ENCODE peak calls at places on chromosomes 7 and 10, in nine cellular contexts. M is cardiac fibroblast, F is fibroblast of villous mesenchyme, V is GM20000, K is neural crest cell, O is cardiac muscle cell, Z is uterus, U is SK-N-SH, A is HFFc6. R is an unnamed sample.

GRCh38 chr10:20237091-20237570 is 420.9 kb downstream of the PLXDC2 start:
- DNase-seq in M (no peak), F (no peak), V (no peak), K (no peak), O (no peak), Z (no peak), U (no peak), A (no peak), R (no peak)

GRCh38 chr10:110273474-110273873 is 31.2 kb downstream of the SMNDC1 start:
- DNase-seq in M (peak), F (peak), V (peak), K (no peak), O (no peak), Z (peak), U (no peak), A (peak), R (no peak)

GRCh38 chr7:90896458-90896857 is 300.3 kb downstream of the CDK14 start:
- DNase-seq in M (peak), F (peak), V (no peak), K (no peak), O (no peak), Z (no peak), U (no peak), A (no peak), R (no peak)

GRCh38 chr7:128701062-128701785 is 29.1 kb downstream of the GARIN1A start:
- DNase-seq in M (no peak), F (no peak), V (no peak), K (no peak), O (no peak), Z (no peak), U (no peak), A (no peak), R (no peak)

GRCh38 chr7:2715341-2716231 is 27.6 kb downstream of the AMZ1 start:
- DNase-seq in M (no peak), F (peak), V (peak), K (no peak), O (peak), Z (no peak), U (no peak), A (peak), R (peak)

GRCh38 chr10:118343115-118343514 is 991 bp upstream of the FAM204A start:
- DNase-seq in M (peak), F (no peak), V (no peak), K (no peak), O (no peak), Z (no peak), U (no peak), A (peak), R (no peak)

GRCh38 chr10:68364101-68364886 is 31.6 kb upstream of the PBLD start:
- DNase-seq in M (no peak), F (peak), V (no peak), K (no peak), O (no peak), Z (no peak), U (no peak), A (no peak), R (no peak)

GRCh38 chr7:16084370-16084769 is 337.0 kb downstream of the CRPPA start:
- DNase-seq in M (peak), F (no peak), V (no peak), K (no peak), O (no peak), Z (no peak), U (no peak), A (no peak), R (no peak)

GRCh38 chr7:106717997-106718871 is 57.3 kb upstream of the CCDC71L start:
- DNase-seq in M (peak), F (peak), V (peak), K (no peak), O (no peak), Z (no peak), U (peak), A (peak), R (peak)

GRCh38 chr7:19677201-19677600 is 31.6 kb downstream of the POLR1F start:
- DNase-seq in M (no peak), F (peak), V (no peak), K (no peak), O (no peak), Z (no peak), U (no peak), A (no peak), R (no peak)

GRCh38 chr7:29039747-29040569 is 81.8 kb upstream of the TRIL start:
- DNase-seq in M (peak), F (peak), V (no peak), K (no peak), O (no peak), Z (no peak), U (no peak), A (no peak), R (no peak)

GRCh38 chr10:131845505-131846223 is 55.1 kb upstream of the PPP2R2D start:
- DNase-seq in M (no peak), F (no peak), V (no peak), K (no peak), O (no peak), Z (no peak), U (no peak), A (no peak), R (no peak)

GRCh38 chr10:66980276-66980675 is 54.4 kb downstream of the LRRTM3 start:
- DNase-seq in M (no peak), F (no peak), V (no peak), K (no peak), O (no peak), Z (no peak), U (no peak), A (no peak), R (no peak)

GRCh38 chr7:24052572-24053223 is 231.3 kb upstream of the NPY start:
- DNase-seq in M (peak), F (peak), V (no peak), K (no peak), O (no peak), Z (no peak), U (no peak), A (peak), R (no peak)

GRCh38 chr7:3893151-3893788 is 592.2 kb downstream of the SDK1 start:
- DNase-seq in M (no peak), F (no peak), V (no peak), K (no peak), O (no peak), Z (no peak), U (no peak), A (no peak), R (no peak)

GRCh38 chr10:122509323-122509722 is 48.0 kb downstream of the HTRA1 start:
- DNase-seq in M (no peak), F (no peak), V (no peak), K (no peak), O (no peak), Z (no peak), U (no peak), A (no peak), R (no peak)

GRCh38 chr10:59601985-59602384 is 107.7 kb downstream of the SLC16A9 start:
- DNase-seq in M (no peak), F (no peak), V (no peak), K (no peak), O (no peak), Z (no peak), U (no peak), A (no peak), R (no peak)

GRCh38 chr7:115289966-115290365 is 368.1 kb downstream of the MDFIC start:
- DNase-seq in M (peak), F (no peak), V (no peak), K (no peak), O (no peak), Z (no peak), U (no peak), A (peak), R (no peak)

GRCh38 chr7:80783688-80784327 is 135.0 kb downstream of the SEMA3C start:
- DNase-seq in M (peak), F (no peak), V (no peak), K (no peak), O (no peak), Z (no peak), U (no peak), A (peak), R (no peak)
- TF ChIP-seq CTCF in M (no peak), F (no peak), V (no peak), K (no peak), O (no peak), Z (no peak), U (no peak), A (no peak), R (no peak)

DNA sequence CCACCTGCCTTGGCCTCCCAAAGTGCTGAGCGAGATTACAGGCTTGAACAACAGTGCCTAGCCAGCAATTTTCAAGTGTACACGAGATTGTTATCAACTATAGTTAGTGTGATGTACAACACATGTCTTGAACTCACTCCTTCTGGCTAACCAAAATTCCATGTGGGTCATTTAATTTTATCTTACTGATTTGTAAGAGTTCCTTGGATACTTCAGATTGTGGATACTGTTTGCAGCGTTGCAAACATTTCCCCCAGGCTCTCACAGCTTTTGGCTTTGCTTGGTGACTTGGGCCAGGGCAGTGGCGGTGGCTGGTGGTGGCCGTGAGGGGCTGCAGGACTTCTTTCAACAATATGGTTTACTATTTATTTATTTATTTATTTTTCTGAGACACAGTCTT is 8.5 kb upstream of the TMEM270 start:
- DNase-seq in M (no peak), F (peak), V (no peak), K (no peak), O (no peak), Z (no peak), U (no peak), A (no peak), R (no peak)
- TF ChIP-seq CTCF in M (no peak), F (no peak), V (no peak), K (no peak), O (no peak), Z (no peak), U (no peak), A (peak), R (no peak)

DNA sequence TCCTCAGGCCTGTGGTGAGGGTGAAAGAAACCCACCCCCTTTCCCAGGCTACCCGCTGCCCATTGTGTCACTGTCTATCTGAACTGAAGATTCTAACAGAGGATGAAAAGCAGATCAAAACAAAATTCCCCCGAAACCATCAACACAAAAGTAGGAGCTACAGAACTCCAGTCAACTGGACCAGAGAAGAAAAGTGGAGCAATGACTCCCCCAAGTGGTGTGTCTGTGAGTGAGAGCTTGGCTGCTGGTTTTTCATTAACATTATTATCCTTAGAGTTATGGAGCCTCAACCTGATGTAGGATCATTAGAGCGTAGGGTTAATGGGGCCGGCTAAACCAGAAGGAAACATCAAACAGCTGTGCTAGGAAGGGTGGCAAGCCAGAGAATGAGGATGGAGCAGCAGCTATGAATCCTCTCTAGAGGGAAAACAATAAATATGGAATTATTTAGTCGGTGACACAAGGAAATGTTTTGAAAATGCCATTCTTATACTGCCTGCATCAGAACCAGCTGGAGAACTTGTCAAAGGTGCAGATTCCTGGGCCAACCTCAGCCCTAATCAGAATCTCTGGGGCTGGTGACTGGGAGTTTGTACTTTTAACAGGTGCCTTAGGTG is 38.3 kb downstream of the AKR1B1 start:
- DNase-seq in M (peak), F (peak), V (peak), K (peak), O (peak), Z (no peak), U (peak), A (peak), R (peak)
- TF ChIP-seq CTCF in M (peak), F (peak), V (peak), K (peak), O (peak), Z (peak), U (peak), A (peak), R (peak)

DNA sequence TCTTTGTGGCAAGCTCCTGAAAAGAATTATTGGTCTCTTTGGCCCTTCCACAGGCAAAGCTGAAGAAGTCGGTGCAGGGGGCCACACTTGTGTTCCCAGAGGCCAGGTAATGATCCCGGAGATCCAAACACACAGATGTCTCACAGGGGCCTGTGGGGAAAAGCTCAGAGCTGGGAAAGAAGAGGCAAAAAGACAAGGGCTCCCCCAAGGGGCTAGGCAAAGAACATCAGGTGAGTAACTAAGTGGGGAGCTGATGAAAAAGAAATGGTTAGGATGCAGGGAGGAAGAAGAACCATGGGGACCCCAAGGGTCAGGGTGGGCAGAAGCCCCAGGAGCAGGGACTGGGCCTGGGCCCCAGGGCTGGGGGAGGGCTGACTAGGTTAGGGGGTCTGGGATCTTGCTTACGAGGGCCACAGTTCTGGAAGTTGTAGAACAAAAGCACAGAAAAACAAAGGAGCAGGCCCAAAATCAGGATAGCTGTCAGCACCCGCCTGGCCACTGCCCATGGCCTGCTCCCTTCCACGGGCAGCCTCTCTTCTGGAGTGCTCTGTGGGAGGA is 1.1 kb downstream of the KEL start:
- DNase-seq in M (no peak), F (no peak), V (no peak), K (no peak), O (no peak), Z (no peak), U (no peak), A (no peak), R (peak)
- TF ChIP-seq CTCF in M (no peak), F (no peak), V (no peak), K (no peak), O (peak), Z (no peak), U (no peak), A (no peak), R (peak)

GRCh38 chr10:26982058-26982457 is 118.2 kb downstream of the ANKRD26 start:
- DNase-seq in M (no peak), F (no peak), V (no peak), K (no peak), O (no peak), Z (no peak), U (no peak), A (no peak), R (no peak)

GRCh38 chr10:26978531-26978930 is 117.8 kb upstream of the ABI1 start:
- DNase-seq in M (no peak), F (no peak), V (no peak), K (no peak), O (no peak), Z (no peak), U (peak), A (no peak), R (no peak)

GRCh38 chr10:26983156-26983555 is 117.1 kb downstream of the ANKRD26 start:
- DNase-seq in M (no peak), F (no peak), V (no peak), K (no peak), O (no peak), Z (no peak), U (no peak), A (no peak), R (no peak)

GRCh38 chr10:26981232-26981631 is 119.1 kb downstream of the ANKRD26 start:
- DNase-seq in M (no peak), F (no peak), V (no peak), K (no peak), O (no peak), Z (no peak), U (no peak), A (no peak), R (no peak)
- TF ChIP-seq CTCF in M (no peak), F (no peak), V (no peak), K (no peak), O (no peak), Z (no peak), U (no peak), A (no peak), R (no peak)

DNA sequence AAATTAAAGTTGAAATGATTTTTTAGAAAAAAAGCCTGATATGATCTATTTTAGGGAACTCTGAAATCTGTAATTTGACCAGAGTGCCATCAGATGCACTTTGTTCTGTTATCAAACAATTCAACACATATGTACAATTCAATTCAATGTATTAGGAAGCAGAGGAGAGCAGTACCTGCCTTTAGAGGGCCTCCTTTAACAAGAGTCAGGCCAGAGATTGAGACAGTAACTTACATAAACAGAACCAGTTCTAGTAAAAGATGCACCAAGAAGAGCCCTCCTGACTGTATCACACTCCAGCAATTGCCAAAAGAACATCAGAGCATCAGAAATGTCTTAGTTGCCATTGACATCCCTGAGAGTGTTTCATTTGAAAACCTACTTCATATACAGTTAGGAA is 1222.7 kb upstream of the LRRN3 start:
- DNase-seq in M (no peak), F (no peak), V (no peak), K (no peak), O (peak), Z (no peak), U (no peak), A (no peak), R (no peak)
- TF ChIP-seq CTCF in M (no peak), F (no peak), V (no peak), K (no peak), O (no peak), Z (no peak), U (no peak), A (no peak), R (no peak)

GRCh38 chr10:6410830-6411229 is 169.2 kb downstream of the PRKCQ start:
- DNase-seq in M (no peak), F (no peak), V (no peak), K (no peak), O (no peak), Z (no peak), U (no peak), A (no peak), R (no peak)

GRCh38 chr10:6407034-6407721 is 172.9 kb downstream of the PRKCQ start:
- DNase-seq in M (no peak), F (no peak), V (no peak), K (no peak), O (no peak), Z (no peak), U (no peak), A (no peak), R (no peak)

GRCh38 chr10:6409982-6410694 is 169.9 kb downstream of the PRKCQ start:
- DNase-seq in M (peak), F (peak), V (no peak), K (no peak), O (no peak), Z (peak), U (peak), A (peak), R (no peak)

GRCh38 chr10:6406220-6407033 is 173.6 kb downstream of the PRKCQ start:
- DNase-seq in M (peak), F (peak), V (peak), K (no peak), O (no peak), Z (no peak), U (peak), A (peak), R (peak)

GRCh38 chr10:6408799-6409198 is 171.3 kb downstream of the PRKCQ start:
- DNase-seq in M (no peak), F (no peak), V (no peak), K (no peak), O (no peak), Z (no peak), U (no peak), A (no peak), R (no peak)
- TF ChIP-seq CTCF in M (peak), F (peak), V (no peak), K (peak), O (peak), Z (no peak), U (peak), A (peak), R (peak)

DNA sequence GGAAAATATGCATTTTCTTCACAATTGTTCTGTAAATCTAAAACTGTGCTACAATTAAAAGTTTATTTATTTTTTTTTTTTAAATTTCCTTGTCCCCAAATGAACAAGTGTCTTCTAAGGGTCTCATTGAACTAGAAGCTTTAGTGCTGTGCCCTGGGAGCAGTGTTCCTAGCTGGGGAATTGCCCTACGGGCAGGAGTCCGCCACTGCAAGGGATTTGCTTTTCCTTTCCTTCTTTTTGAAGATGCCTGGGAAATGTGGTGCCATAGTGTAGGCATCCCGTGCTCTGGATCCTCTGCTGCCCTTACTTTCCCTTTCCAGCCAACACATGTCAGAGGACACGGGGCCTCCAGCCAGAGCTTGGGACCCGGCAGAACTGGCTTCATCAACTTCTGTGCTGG is 177.1 kb upstream of the CTBP2 start:
- DNase-seq in M (no peak), F (no peak), V (no peak), K (no peak), O (no peak), Z (no peak), U (no peak), A (no peak), R (no peak)
- TF ChIP-seq CTCF in M (peak), F (peak), V (no peak), K (no peak), O (no peak), Z (no peak), U (no peak), A (peak), R (peak)

R was measured in Caco-2.